ENCODE peak calls at places on chromosomes 5 and 9, in eight cellular contexts. P, H, R, K, F, W, Y and B are unnamed samples.

GRCh38 chr5:67012241-67012640 is 184.4 kb downstream of the CD180 start:
- DNase-seq in K (no peak), Y (no peak), W (no peak), F (no peak), R (no peak), P (peak; percentile 41), H (no peak), B (no peak)

GRCh38 chr5:128252794-128253193 is 169.2 kb downstream of the SLC12A2 start:
- DNase-seq in Y (peak; percentile 46), K (no peak), P (no peak), R (no peak), W (peak; percentile 52), F (no peak), H (no peak), B (no peak)

GRCh38 chr9:82223442-82223841 is 234.9 kb downstream of the SPATA31D1 start:
- DNase-seq in R (no peak), Y (peak; percentile 41), W (peak; percentile 45), H (no peak), P (no peak), K (no peak), F (no peak), B (no peak)

GRCh38 chr9:107336718-107337360 is 53.8 kb downstream of the RAD23B start:
- DNase-seq in K (no peak), P (no peak), F (no peak), Y (peak; percentile 4), R (no peak), W (peak; percentile 49), H (no peak), B (no peak)

GRCh38 chr5:58816181-58816731 is 233.4 kb downstream of the RAB3C start:
- DNase-seq in H (no peak), R (no peak), W (no peak), P (no peak), F (no peak), Y (no peak), K (no peak), B (no peak)

GRCh38 chr5:98458004-98458403 is 315.5 kb upstream of the RGMB start:
- DNase-seq in W (peak; percentile 88), H (no peak), R (no peak), K (no peak), P (no peak), F (no peak), Y (peak; percentile 70), B (no peak)

GRCh38 chr5:177232761-177233160 is 70.8 kb downstream of the RAB24 start:
- DNase-seq in Y (peak; percentile 16), K (no peak), F (no peak), H (no peak), W (peak; percentile 49), P (no peak), R (no peak), B (no peak)

GRCh38 chr9:112382066-112382465 is 2.2 kb downstream of the HSDL2 start:
- DNase-seq in F (no peak), H (no peak), P (no peak), Y (no peak), R (peak; percentile 9), W (no peak), K (no peak), B (no peak)

GRCh38 chr5:54415896-54416640 is 39.4 kb upstream of the HSPB3 start:
- DNase-seq in F (no peak), K (no peak), R (peak; percentile 73), H (no peak), P (no peak), W (peak; percentile 36), Y (no peak), B (no peak)

GRCh38 chr9:37908698-37909186 is 4.8 kb upstream of the SLC25A51 start:
- DNase-seq in K (no peak), Y (no peak), F (no peak), H (no peak), P (no peak), R (no peak), W (peak; percentile 81), B (no peak)

DNA sequence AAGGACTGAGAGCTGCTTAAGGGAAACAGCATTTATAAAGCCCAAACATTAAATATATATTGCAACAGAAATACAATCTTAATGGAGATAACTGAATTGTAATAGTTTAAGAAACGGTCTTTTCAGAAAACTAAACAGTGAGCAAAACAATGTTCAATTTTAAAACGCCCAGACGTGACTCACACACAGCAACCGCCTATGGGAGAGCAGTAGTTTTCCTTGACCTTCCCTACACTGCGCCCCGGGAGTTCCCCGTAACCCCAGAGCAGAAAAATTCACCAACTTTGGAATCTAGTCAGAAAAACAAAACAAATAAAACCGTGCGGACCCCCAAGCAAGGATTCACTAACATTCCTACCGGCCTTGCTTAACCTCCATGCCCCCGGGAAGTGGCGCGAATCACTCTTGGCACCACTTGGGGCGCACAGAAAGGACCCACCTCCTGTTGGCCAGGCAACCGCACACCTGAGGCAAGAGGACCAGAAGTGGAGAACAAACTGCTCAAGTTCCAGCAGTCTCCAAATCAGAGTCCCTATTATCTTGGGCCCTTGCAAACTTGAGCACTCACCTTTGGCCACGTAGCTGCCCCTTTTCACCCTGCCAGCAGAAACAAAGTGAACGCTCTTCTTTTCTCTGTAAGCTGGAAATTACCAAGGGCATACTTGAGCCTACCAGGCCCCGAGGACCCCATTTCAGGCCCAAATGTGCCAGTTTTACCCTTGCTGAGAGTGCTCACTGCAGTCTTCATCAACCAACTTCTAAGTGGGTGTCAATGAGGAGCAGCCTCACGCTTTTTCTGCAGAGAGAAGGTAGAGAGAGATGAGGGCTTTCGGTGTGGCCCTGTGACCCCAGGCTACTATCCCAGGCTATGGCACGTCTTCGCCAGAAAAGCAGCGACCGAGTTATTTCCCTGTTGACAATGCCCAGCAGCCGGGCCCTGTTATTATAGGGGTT is 189.7 kb downstream of the MEF2C start:
- DNase-seq in Y (no peak), H (no peak), P (no peak), K (no peak), F (no peak), W (no peak), R (peak; percentile 83), B (peak; percentile 29)
- TF ChIP-seq CTCF in Y (no peak), H (no peak), P (no peak), K (no peak), F (no peak), W (no peak), R (peak; percentile 57), B (no peak)

DNA sequence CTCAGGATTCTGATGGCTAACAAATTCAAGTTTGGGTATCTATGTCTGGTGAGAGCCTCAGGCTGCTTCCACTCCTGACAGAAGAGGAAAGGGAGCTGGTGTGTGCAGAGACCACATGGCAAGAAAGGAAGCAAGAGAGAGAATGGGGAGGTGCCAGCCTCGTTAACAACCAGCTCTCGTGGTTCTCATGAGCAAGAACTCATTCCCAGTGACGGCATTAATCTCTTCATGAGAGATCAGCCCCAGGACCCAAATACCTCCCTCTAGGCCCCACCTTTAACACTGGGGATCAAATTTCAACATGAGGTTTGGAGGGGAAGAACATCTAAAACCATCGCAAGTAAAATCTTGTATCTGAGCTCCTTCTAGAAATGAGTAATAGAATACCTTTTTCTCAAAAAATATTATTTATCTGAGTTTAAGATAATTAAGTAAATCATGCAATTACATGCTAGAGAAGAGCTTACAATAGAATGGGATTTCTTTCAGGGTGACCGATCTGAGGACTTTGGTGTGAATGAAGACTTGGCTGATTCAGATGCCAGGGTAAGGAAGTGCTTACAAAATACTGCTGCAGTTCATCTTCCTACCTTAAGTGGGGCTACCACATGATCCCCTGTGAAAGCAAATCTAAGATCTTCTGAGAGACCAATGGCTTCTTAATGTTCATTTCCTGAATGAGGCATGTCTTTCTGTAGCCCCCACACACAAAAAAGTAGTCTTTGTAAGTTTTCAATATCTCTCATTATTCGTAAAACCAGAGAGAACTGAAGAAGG is 11.5 kb downstream of the ANXA1 start:
- DNase-seq in K (no peak), Y (no peak), H (no peak), R (no peak), P (peak; percentile 12), W (no peak), F (no peak), B (no peak)
- TF ChIP-seq CTCF in K (no peak), Y (no peak), H (no peak), R (peak; percentile 57), P (no peak), W (peak; percentile 17), F (no peak), B (no peak)

GRCh38 chr9:124766815-124767554 is 4.1 kb downstream of the NR6A1 start:
- DNase-seq in W (no peak), F (no peak), Y (no peak), R (no peak), K (peak; percentile 60), P (no peak), H (no peak), B (no peak)
- TF ChIP-seq CTCF in W (no peak), F (peak; percentile 3), Y (no peak), R (peak; percentile 64), K (no peak), P (peak; percentile 25), H (no peak), B (no peak)

GRCh38 chr9:123960366-123960765 is 30.4 kb upstream of the DENND1A start:
- DNase-seq in W (no peak), K (no peak), F (no peak), Y (no peak), H (no peak), R (no peak), P (no peak), B (no peak)
- TF ChIP-seq CTCF in W (peak; percentile 12), K (peak; percentile 11), F (peak; percentile 27), Y (no peak), H (no peak), R (peak; percentile 67), P (peak; percentile 45), B (no peak)

GRCh38 chr9:129007035-129007765 is 20.9 kb downstream of the SH3GLB2 start:
- DNase-seq in K (no peak), F (no peak), H (no peak), P (no peak), W (no peak), Y (no peak), R (no peak), B (no peak)
- TF ChIP-seq CTCF in K (no peak), F (no peak), H (no peak), P (peak; percentile 28), W (no peak), Y (no peak), R (peak; percentile 23), B (no peak)

DNA sequence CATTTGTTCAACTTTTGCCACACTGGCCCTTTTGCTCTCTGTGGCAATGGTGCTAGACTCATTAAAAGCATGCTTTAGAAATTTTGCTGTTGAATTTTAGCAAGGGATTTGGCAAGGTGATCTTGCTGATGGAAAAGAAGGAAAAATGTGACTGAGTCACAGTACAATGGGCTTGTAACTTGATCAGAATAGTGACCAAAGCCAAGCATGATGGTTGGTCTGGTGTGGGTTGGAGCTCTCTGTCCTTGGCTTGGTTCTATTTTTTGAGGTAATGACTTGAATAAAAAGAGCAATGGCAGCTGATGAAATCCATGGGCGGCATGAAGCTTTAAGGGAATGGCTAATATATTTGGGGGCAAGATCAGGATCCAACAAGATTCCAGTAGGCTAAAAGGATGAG is 114.4 kb upstream of the ZNF366 start:
- DNase-seq in F (no peak), W (no peak), K (no peak), R (no peak), P (no peak), Y (no peak), H (no peak), B (no peak)
- TF ChIP-seq CTCF in F (no peak), W (no peak), K (no peak), R (no peak), P (no peak), Y (no peak), H (no peak), B (no peak)

GRCh38 chr5:95730730-95731570 is at the start of gene RHOBTB3:
- DNase-seq in Y (peak; percentile 55), K (peak; percentile 49), H (peak; percentile 90), P (peak; percentile 37), R (peak; percentile 93), F (peak; percentile 61), W (peak; percentile 94), B (peak; percentile 65)
- TF ChIP-seq CTCF in Y (no peak), K (peak; percentile 12), H (no peak), P (no peak), R (no peak), F (no peak), W (peak; percentile 7), B (no peak)